ENCODE peak calls at places on chromosomes 7 and 10, in six cellular contexts. B, U, G, N, R and P are unnamed samples.

GRCh38 chr7:11373546-11374142 is 400.0 kb downstream of the PHF14 start:
- DNase-seq in B (peak), U (no peak), R (no peak), G (no peak), N (no peak), P (no peak)

GRCh38 chr7:24907311-24907886 is 72.6 kb downstream of the OSBPL3 start:
- DNase-seq in G (peak), B (peak), R (no peak), N (no peak), U (no peak), P (no peak)

GRCh38 chr7:79810945-79811344 is 323.7 kb upstream of the GNAI1 start:
- DNase-seq in G (no peak), B (no peak), R (no peak), U (no peak), N (no peak), P (no peak)

GRCh38 chr10:26566525-26567348 is 128.6 kb downstream of the APBB1IP start:
- DNase-seq in N (no peak), R (no peak), B (no peak), U (no peak), G (no peak), P (no peak)

GRCh38 chr10:86295791-86296190 is 70.8 kb downstream of the GRID1 start:
- DNase-seq in N (no peak), R (no peak), B (no peak), G (no peak), U (no peak), P (no peak)

GRCh38 chr7:158272509-158273137 is 315.0 kb downstream of the PTPRN2 start:
- DNase-seq in N (no peak), B (no peak), G (no peak), U (no peak), R (no peak), P (no peak)

GRCh38 chr10:46556515-46557318 is at the start of gene GPRIN2:
- DNase-seq in G (peak), B (no peak), U (no peak), N (no peak), R (no peak), P (no peak)

GRCh38 chr7:146478975-146479492 is 362.4 kb downstream of the CNTNAP2 start:
- DNase-seq in B (peak), U (no peak), R (no peak), N (no peak), G (no peak), P (no peak)

GRCh38 chr10:112215342-112215774 is 31.8 kb upstream of the GPAM start:
- DNase-seq in N (no peak), R (no peak), B (no peak), G (no peak), U (no peak), P (no peak)

GRCh38 chr7:148727501-148728278 is 29.0 kb downstream of the CUL1 start:
- DNase-seq in R (no peak), G (no peak), U (no peak), N (no peak), B (peak), P (no peak)

GRCh38 chr10:55160904-55161303 is 359.9 kb upstream of the PCDH15 start:
- DNase-seq in N (no peak), U (no peak), G (no peak), B (no peak), R (no peak), P (no peak)

GRCh38 chr7:157699357-157700013 is 362.7 kb downstream of the DNAJB6 start:
- DNase-seq in N (no peak), B (no peak), R (no peak), U (no peak), G (no peak), P (no peak)

GRCh38 chr7:5690931-5691461 is 90.5 kb downstream of the RNF216 start:
- DNase-seq in B (no peak), R (no peak), G (no peak), N (no peak), U (no peak), P (no peak)

GRCh38 chr7:126361183-126361582 is 891.6 kb downstream of the GRM8 start:
- DNase-seq in G (no peak), R (no peak), U (no peak), B (no peak), N (no peak), P (no peak)

GRCh38 chr7:19317461-19317860 is 172.2 kb upstream of the FERD3L start:
- DNase-seq in N (no peak), G (no peak), U (no peak), R (no peak), B (no peak), P (no peak)

GRCh38 chr10:95265572-95265971 is 25.2 kb downstream of the PDLIM1 start:
- DNase-seq in B (no peak), G (no peak), N (no peak), R (no peak), U (no peak), P (no peak)

GRCh38 chr7:44401692-44402091 is 76.3 kb upstream of the CAMK2B start:
- DNase-seq in U (no peak), N (no peak), B (no peak), G (no peak), R (no peak), P (no peak)

GRCh38 chr10:58385784-58386112 is 538 bp downstream of the TFAM start:
- DNase-seq in N (peak), G (peak), B (peak), U (no peak), R (no peak), P (peak)

GRCh38 chr10:53479365-53479764 is 706.8 kb upstream of the MBL2 start:
- DNase-seq in G (no peak), N (no peak), U (no peak), R (no peak), B (no peak), P (no peak)

GRCh38 chr10:34305189-34305588 is 509.9 kb downstream of the PARD3 start:
- DNase-seq in U (no peak), R (no peak), G (no peak), B (no peak), N (no peak), P (no peak)

GRCh38 chr10:88156341-88156740 is 292.9 kb downstream of the PTEN start:
- DNase-seq in N (peak), U (no peak), R (no peak), B (peak), G (no peak), P (no peak)

GRCh38 chr7:108650487-108650886 is 80.8 kb downstream of the DNAJB9 start:
- DNase-seq in G (no peak), B (peak), N (no peak), R (no peak), U (no peak), P (no peak)

GRCh38 chr10:101403161-101403560 is 49.2 kb downstream of the BTRC start:
- DNase-seq in G (no peak), N (no peak), U (no peak), R (no peak), B (no peak), P (no peak)

GRCh38 chr10:69716711-69717560 is 84.8 kb upstream of the COL13A1 start:
- DNase-seq in N (peak), R (peak), U (peak), B (peak), G (peak), P (no peak)

GRCh38 chr10:84478155-84478554 is 149.8 kb downstream of the CCSER2 start:
- DNase-seq in B (peak), G (no peak), U (no peak), N (no peak), R (no peak), P (no peak)

GRCh38 chr10:49115015-49115795 is at the start of gene VSTM4:
- DNase-seq in U (peak), B (peak), R (no peak), N (peak), G (no peak), P (no peak)

GRCh38 chr10:15258255-15258654 is 89.8 kb upstream of the NMT2 start:
- DNase-seq in R (no peak), N (no peak), U (no peak), G (no peak), B (no peak), P (no peak)

GRCh38 chr7:117001283-117001682 is 48.0 kb downstream of the ST7 start:
- DNase-seq in G (no peak), R (no peak), U (no peak), N (no peak), B (no peak), P (no peak)

GRCh38 chr7:87627634-87627994 is 584 bp upstream of the RUNDC3B start:
- DNase-seq in N (no peak), R (peak), U (no peak), G (no peak), B (no peak), P (no peak)

GRCh38 chr10:84232376-84232775 is 7.0 kb upstream of the LRIT2 start:
- DNase-seq in B (no peak), U (no peak), G (no peak), N (no peak), R (no peak), P (no peak)

GRCh38 chr10:68330852-68331454 is 911 bp upstream of the HNRNPH3 start:
- DNase-seq in U (no peak), G (peak), B (no peak), R (no peak), N (no peak), P (no peak)

GRCh38 chr7:30594055-30594539 is 581 bp upstream of the GARS1 start:
- DNase-seq in U (no peak), B (peak), G (peak), N (peak), R (no peak), P (peak)

GRCh38 chr10:44993226-44993921 is 7.3 kb upstream of the ZNF22 start:
- DNase-seq in N (no peak), U (no peak), G (no peak), R (no peak), B (no peak), P (no peak)

GRCh38 chr7:80060218-80060806 is 74.3 kb upstream of the GNAI1 start:
- DNase-seq in B (peak), R (no peak), N (peak), U (no peak), G (no peak), P (no peak)